ENCODE peak calls at places on chromosome X, in four cellular contexts. One of them, this sample, is unnamed.

GRCh38 chrX:9765737-9766098 is at the start of gene GPR143:
- DNase-seq in uterus: no peak
- DNase-seq in fibroblast of lung: no peak
- DNase-seq in brain microvascular endothelial cell: no peak
- DNase-seq in this sample: peak; percentile 31

GRCh38 chrX:43566170-43566569 is 89.9 kb upstream of the MAOA start:
- DNase-seq in brain microvascular endothelial cell: no peak
- DNase-seq in fibroblast of lung: no peak
- DNase-seq in uterus: no peak
- DNase-seq in this sample: no peak

GRCh38 chrX:150200820-150201287 is 162.3 kb upstream of the MAMLD1 start:
- DNase-seq in brain microvascular endothelial cell: peak; percentile 95
- DNase-seq in uterus: peak; percentile 65
- DNase-seq in fibroblast of lung: peak; percentile 98
- DNase-seq in this sample: no peak

GRCh38 chrX:17519349-17519748 is 144.3 kb downstream of the NHS start:
- DNase-seq in brain microvascular endothelial cell: no peak
- DNase-seq in fibroblast of lung: no peak
- DNase-seq in uterus: peak; percentile 78
- DNase-seq in this sample: peak; percentile 78

GRCh38 chrX:72060196-72060974 is 71.3 kb downstream of the RTL5 start:
- DNase-seq in fibroblast of lung: no peak
- DNase-seq in brain microvascular endothelial cell: no peak
- DNase-seq in uterus: peak; percentile 33
- DNase-seq in this sample: no peak

GRCh38 chrX:153812220-153812619 is 17.8 kb downstream of the SSR4 start:
- DNase-seq in brain microvascular endothelial cell: no peak
- DNase-seq in uterus: no peak
- DNase-seq in fibroblast of lung: no peak
- DNase-seq in this sample: no peak

GRCh38 chrX:44344194-44344593 is 722 bp upstream of the EFHC2 start:
- DNase-seq in fibroblast of lung: no peak
- DNase-seq in brain microvascular endothelial cell: no peak
- DNase-seq in uterus: no peak
- DNase-seq in this sample: peak; percentile 41

GRCh38 chrX:111854778-111855490 is 21.0 kb upstream of the TRPC5OS start:
- DNase-seq in fibroblast of lung: no peak
- DNase-seq in uterus: no peak
- DNase-seq in brain microvascular endothelial cell: no peak
- DNase-seq in this sample: no peak

GRCh38 chrX:78514852-78515251 is 144.3 kb downstream of the RTL3 start:
- DNase-seq in uterus: no peak
- DNase-seq in brain microvascular endothelial cell: no peak
- DNase-seq in fibroblast of lung: peak; percentile 12
- DNase-seq in this sample: no peak

GRCh38 chrX:107718156-107718621 is 57.4 kb downstream of the TSC22D3 start:
- DNase-seq in fibroblast of lung: peak; percentile 58
- DNase-seq in brain microvascular endothelial cell: peak; percentile 65
- DNase-seq in uterus: peak; percentile 94
- DNase-seq in this sample: peak; percentile 78

GRCh38 chrX:1150569-1151347 is 61.7 kb downstream of the CRLF2 start:
- DNase-seq in brain microvascular endothelial cell: no peak
- DNase-seq in fibroblast of lung: no peak
- DNase-seq in uterus: no peak
- DNase-seq in this sample: no peak

GRCh38 chrX:9525511-9526248 is 60.8 kb downstream of the TBL1X start:
- DNase-seq in fibroblast of lung: peak; percentile 38
- DNase-seq in brain microvascular endothelial cell: no peak
- DNase-seq in uterus: no peak
- DNase-seq in this sample: no peak

GRCh38 chrX:38044682-38045081 is 38.3 kb downstream of the SYTL5 start:
- DNase-seq in fibroblast of lung: peak; percentile 50
- DNase-seq in uterus: no peak
- DNase-seq in brain microvascular endothelial cell: no peak
- DNase-seq in this sample: no peak

GRCh38 chrX:131821945-131822622 is 201.0 kb upstream of the STK26 start:
- DNase-seq in uterus: peak; percentile 80
- DNase-seq in brain microvascular endothelial cell: peak; percentile 67
- DNase-seq in fibroblast of lung: peak; percentile 66
- DNase-seq in this sample: peak; percentile 73

GRCh38 chrX:30592846-30593245 is 15.3 kb upstream of the TASL start:
- DNase-seq in uterus: no peak
- DNase-seq in brain microvascular endothelial cell: no peak
- DNase-seq in fibroblast of lung: no peak
- DNase-seq in this sample: no peak
- H3K27ac ChIP-seq in uterus: no peak overlapping the region
- H3K27ac ChIP-seq in brain microvascular endothelial cell: no peak overlapping the region
- H3K27ac ChIP-seq in fibroblast of lung: no peak overlapping the region
- H3K27ac ChIP-seq in this sample: no peak overlapping the region

GRCh38 chrX:42362219-42362618 is 415.7 kb downstream of the PPP1R2C start:
- DNase-seq in uterus: no peak
- DNase-seq in fibroblast of lung: no peak
- DNase-seq in brain microvascular endothelial cell: no peak
- DNase-seq in this sample: no peak

DNA sequence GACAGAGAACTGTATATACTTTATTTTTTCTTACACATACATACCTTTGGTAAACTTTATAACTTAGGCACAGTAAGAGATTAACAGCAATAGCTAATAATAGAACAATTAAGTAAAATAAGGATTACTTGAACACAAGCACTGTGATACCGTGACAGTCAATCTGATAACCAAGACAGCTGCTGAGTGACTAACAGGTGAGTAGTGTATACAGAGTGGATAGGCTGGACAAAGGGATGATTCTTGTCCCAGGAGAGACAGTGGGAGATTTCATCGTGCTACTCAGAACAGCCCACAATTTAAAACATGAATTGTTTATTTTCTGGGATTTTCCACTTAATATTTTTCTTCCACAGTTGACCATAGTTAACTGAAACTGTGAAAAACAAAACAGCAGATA is 411.8 kb downstream of the PPP1R2C start:
- DNase-seq in uterus: no peak
- DNase-seq in brain microvascular endothelial cell: no peak
- DNase-seq in fibroblast of lung: no peak
- DNase-seq in this sample: no peak
- H3K27ac ChIP-seq in uterus: no peak overlapping the region
- H3K27ac ChIP-seq in brain microvascular endothelial cell: no peak overlapping the region
- H3K27ac ChIP-seq in fibroblast of lung: no peak overlapping the region
- H3K27ac ChIP-seq in this sample: no peak overlapping the region

DNA sequence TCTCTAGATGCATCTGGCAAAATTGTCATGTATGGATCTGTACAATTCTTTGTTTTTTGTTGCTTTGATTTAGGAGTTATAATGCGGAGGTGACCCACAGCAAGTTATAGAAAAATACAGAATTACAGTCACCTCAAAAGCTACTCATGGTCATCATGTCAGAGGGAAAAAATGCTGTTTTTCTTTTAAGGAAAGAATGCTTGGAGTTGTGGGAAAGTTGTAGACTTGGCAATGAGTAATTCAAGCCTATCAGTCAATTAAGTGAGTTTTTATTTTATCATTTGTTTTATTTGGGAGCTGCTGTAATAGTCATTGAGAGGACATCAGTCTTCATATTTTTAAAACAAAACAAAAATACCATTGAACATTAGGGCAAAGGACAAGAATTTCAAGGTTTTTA is 16.4 kb downstream of the FHL1 start:
- DNase-seq in uterus: no peak
- DNase-seq in fibroblast of lung: peak; percentile 66
- DNase-seq in brain microvascular endothelial cell: no peak
- DNase-seq in this sample: no peak
- H3K27ac ChIP-seq in uterus: peak overlapping the region; percentile 88
- H3K27ac ChIP-seq in fibroblast of lung: no peak overlapping the region
- H3K27ac ChIP-seq in brain microvascular endothelial cell: peak overlapping the region; percentile 41
- H3K27ac ChIP-seq in this sample: no peak overlapping the region

DNA sequence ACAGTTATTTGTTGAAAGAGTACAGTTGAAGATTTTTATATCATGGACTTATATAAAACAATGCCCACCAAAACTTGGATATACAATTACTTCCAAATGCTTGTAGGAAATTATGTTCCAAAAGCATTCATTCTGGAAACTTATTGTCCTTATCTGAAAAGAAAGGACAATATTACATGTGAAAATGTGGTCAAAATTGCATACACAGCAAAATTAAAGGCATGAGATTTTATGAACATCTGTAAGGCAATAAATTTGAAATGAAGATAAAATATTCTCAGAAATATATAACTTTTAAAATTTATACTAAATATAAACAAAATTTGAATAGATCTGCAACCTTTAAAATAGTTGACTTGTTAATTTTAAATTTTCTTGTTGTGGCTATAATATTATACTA is 1173.8 kb downstream of the NLGN4X start:
- DNase-seq in brain microvascular endothelial cell: no peak
- DNase-seq in fibroblast of lung: no peak
- DNase-seq in uterus: no peak
- DNase-seq in this sample: no peak
- H3K27ac ChIP-seq in brain microvascular endothelial cell: no peak overlapping the region
- H3K27ac ChIP-seq in fibroblast of lung: no peak overlapping the region
- H3K27ac ChIP-seq in uterus: no peak overlapping the region
- H3K27ac ChIP-seq in this sample: no peak overlapping the region